ENCODE peak calls at places on chromosomes 3 and 15, in five cellular contexts. A is sigmoid colon; O is CD8-positive, alpha-beta T cell; R is right cardiac atrium; G is IMR-90. N is an unnamed sample.

GRCh38 chr3:10357592-10358308 is 36.8 kb upstream of the SEC13 start:
- DNase-seq in A (no peak), G (peak), O (no peak), R (peak), N (no peak)

GRCh38 chr3:133837487-133838295 is 32.1 kb downstream of the SRPRB start:
- DNase-seq in O (no peak), A (no peak), R (no peak), G (no peak), N (no peak)

GRCh38 chr3:69033470-69033869 is 18.7 kb downstream of the TMF1 start:
- DNase-seq in R (no peak), G (peak), A (no peak), O (no peak), N (no peak)

GRCh38 chr3:18217512-18218174 is 207.5 kb downstream of the SATB1 start:
- DNase-seq in O (no peak), G (no peak), R (no peak), A (no peak), N (no peak)

GRCh38 chr15:70669006-70669602 is 94.3 kb downstream of the UACA start:
- DNase-seq in G (no peak), A (no peak), O (no peak), R (no peak), N (no peak)

GRCh38 chr3:45343947-45344346 is 44.4 kb upstream of the LARS2 start:
- DNase-seq in O (no peak), R (no peak), A (no peak), G (peak), N (no peak)

GRCh38 chr15:87477759-87478687 is 778.5 kb downstream of the NTRK3 start:
- DNase-seq in R (peak), O (no peak), G (peak), A (peak), N (no peak)

GRCh38 chr3:9512456-9513045 is 41.1 kb downstream of the LHFPL4 start:
- DNase-seq in R (no peak), O (no peak), A (no peak), G (no peak), N (no peak)

GRCh38 chr15:74978503-74978902 is 16.9 kb upstream of the SCAMP5 start:
- DNase-seq in R (no peak), O (peak), A (no peak), G (peak), N (no peak)

GRCh38 chr15:51377038-51377761 is 35.7 kb downstream of the GLDN start:
- DNase-seq in A (no peak), R (no peak), G (peak), O (no peak), N (no peak)

GRCh38 chr15:37981781-37982180 is 47.3 kb downstream of the TMCO5A start:
- DNase-seq in A (no peak), R (no peak), G (peak), O (no peak), N (no peak)

GRCh38 chr15:62472616-62473299 is 307.7 kb upstream of the C2CD4B start:
- DNase-seq in O (no peak), G (no peak), R (peak), A (peak), N (no peak)

GRCh38 chr15:33125883-33126535 is 68.5 kb downstream of the FMN1 start:
- DNase-seq in O (no peak), R (no peak), A (no peak), G (no peak), N (no peak)
- H3K27ac ChIP-seq in O (no peak), R (no peak), A (no peak), G (peak), N (no peak)

GRCh38 chr3:49279376-49279775 is 2.3 kb upstream of the C3orf62 start:
- DNase-seq in O (no peak), R (no peak), G (peak), A (no peak), N (no peak)

GRCh38 chr3:49278548-49278947 is 1.5 kb upstream of the C3orf62 start:
- DNase-seq in O (no peak), A (no peak), R (no peak), G (no peak), N (no peak)

DNA sequence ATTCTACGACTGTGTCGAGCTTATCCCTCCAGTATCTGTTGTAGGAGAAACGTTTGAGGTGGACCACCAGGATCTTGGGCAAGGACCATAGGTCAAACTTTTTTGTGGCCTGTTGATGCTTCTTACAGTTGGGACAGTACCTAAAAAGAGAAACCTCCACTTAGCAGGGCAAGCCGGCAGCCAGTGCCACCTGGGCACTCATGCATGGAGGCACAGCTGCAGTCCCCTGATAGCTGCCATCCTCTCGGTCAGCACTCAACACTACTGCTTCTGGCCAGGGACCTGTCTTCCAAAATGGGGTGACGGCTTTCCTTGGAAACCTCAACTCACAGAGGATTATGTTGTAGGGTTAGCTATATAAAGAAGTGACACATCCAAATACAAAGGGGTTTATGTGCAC is 7.0 kb upstream of the C3orf62 start:
- DNase-seq in R (no peak), O (no peak), G (no peak), A (no peak), N (no peak)
- H3K27ac ChIP-seq in R (no peak), O (no peak), G (no peak), A (no peak), N (no peak)

DNA sequence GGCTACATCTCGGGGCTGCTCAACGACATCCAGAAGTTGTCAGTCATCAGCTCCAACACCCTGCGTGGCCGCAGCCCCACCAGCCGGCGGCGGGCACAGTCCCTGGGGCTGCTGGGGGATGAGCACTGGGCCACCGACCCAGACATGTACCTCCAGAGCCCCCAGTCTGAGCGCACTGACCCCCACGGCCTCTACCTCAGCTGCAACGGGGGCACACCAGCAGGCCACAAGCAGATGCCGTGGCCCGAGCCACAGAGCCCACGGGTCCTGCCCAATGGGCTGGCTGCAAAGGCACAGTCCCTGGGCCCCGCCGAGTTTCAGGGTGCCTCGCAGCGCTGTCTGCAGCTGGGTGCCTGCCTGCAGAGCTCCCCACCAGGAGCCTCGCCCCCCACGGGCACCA is 17.0 kb downstream of the ANKRD63 start:
- DNase-seq in A (no peak), G (no peak), O (no peak), R (no peak), N (no peak)
- H3K27ac ChIP-seq in A (no peak), G (no peak), O (no peak), R (no peak), N (peak)

GRCh38 chr15:84634228-84634837 is 19.8 kb downstream of the WDR73 start:
- DNase-seq in R (no peak), G (no peak), A (no peak), O (no peak), N (no peak)
- H3K27ac ChIP-seq in R (peak), G (peak), A (peak), O (peak), N (peak)

GRCh38 chr3:171326717-171327440 is 133.3 kb downstream of the TNIK start:
- DNase-seq in O (no peak), A (no peak), G (no peak), R (no peak), N (no peak)

GRCh38 chr3:171327441-171328174 is 132.6 kb downstream of the TNIK start:
- DNase-seq in O (no peak), G (no peak), A (no peak), R (no peak), N (no peak)

GRCh38 chr3:171328419-171329082 is 131.7 kb downstream of the TNIK start:
- DNase-seq in A (no peak), G (no peak), R (no peak), O (peak), N (no peak)

GRCh38 chr3:171330936-171331335 is 129.3 kb downstream of the TNIK start:
- DNase-seq in G (no peak), A (no peak), O (no peak), R (no peak), N (no peak)

DNA sequence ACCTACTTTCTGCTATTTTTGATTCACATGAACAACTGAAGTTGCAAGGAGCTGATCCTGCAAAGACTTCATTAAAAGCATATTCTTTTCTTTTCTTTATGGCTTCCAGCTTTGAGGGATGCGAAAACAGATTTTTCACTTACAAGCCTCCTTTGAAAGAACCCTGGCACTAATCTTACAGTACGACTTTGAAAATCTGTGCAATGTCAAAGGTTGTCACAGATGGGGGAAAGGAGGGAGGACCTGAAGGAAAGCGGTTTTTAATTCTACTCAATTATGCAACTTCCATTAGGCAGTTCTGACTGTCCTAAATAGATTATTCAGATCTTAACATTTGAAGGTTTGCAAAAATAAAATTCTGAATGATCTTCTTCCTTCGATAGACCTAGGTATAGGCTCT is 130.4 kb downstream of the TNIK start:
- DNase-seq in R (no peak), O (no peak), A (no peak), G (no peak), N (no peak)
- H3K27ac ChIP-seq in R (no peak), O (no peak), A (peak), G (no peak), N (peak)

GRCh38 chr3:36521007-36521379 is 140.7 kb downstream of the STAC start:
- DNase-seq in G (no peak), R (no peak), O (no peak), A (no peak), N (no peak)
- H3K27ac ChIP-seq in G (no peak), R (no peak), O (no peak), A (no peak), N (no peak)

GRCh38 chr3:48504051-48504946 is at the start of gene SHISA5:
- DNase-seq in A (peak), O (peak), G (peak), R (peak), N (peak)
- H3K27ac ChIP-seq in A (peak), O (peak), G (peak), R (peak), N (peak)

N was measured in caudate nucleus.